ENCODE peak calls at places on chromosomes 13 and 19, in ten cellular contexts. R is left lung; T is AG09309; Z is IMR-90; P is spleen; X is CD8-positive, alpha-beta T cell; B is OCI-LY7; M is HFF-Myc; Y is foreskin fibroblast; Q is fibroblast of mammary gland. E is an unnamed sample.

GRCh38 chr13:112720814-112721197 is 31.0 kb downstream of the ATP11A start:
- DNase-seq in X (no peak), Y (no peak), Z (no peak), Q (no peak), R (no peak), T (no peak), M (no peak), P (peak; percentile 27), B (no peak), E (no peak)

GRCh38 chr13:97978661-97979450 is 25.4 kb downstream of the IPO5 start:
- DNase-seq in Z (peak; percentile 28), T (no peak), R (no peak), X (no peak), Q (peak; percentile 27), Y (peak; percentile 41), B (no peak), P (no peak), M (no peak), E (peak; percentile 69)

GRCh38 chr13:44300895-44301638 is 72.6 kb upstream of the SERP2 start:
- DNase-seq in R (peak; percentile 49), B (no peak), Q (peak; percentile 91), Y (peak; percentile 82), T (no peak), X (no peak), Z (peak; percentile 87), M (peak; percentile 70), P (no peak), E (peak; percentile 90)

GRCh38 chr13:84430441-84430840 is 548.2 kb upstream of the SLITRK1 start:
- DNase-seq in Z (peak; percentile 1), P (no peak), Y (peak; percentile 28), X (no peak), B (no peak), Q (no peak), T (no peak), M (no peak), R (no peak), E (peak; percentile 2)

GRCh38 chr19:940591-941291 is 14.9 kb downstream of the ARID3A start:
- DNase-seq in B (no peak), P (peak; percentile 91), X (peak; percentile 77), Q (peak; percentile 42), R (peak; percentile 73), T (no peak), Z (peak; percentile 57), Y (peak; percentile 74), M (no peak), E (peak; percentile 36)

GRCh38 chr19:33246729-33247440 is 21.2 kb upstream of the SLC7A10 start:
- DNase-seq in Y (no peak), Q (no peak), P (peak; percentile 66), Z (no peak), T (no peak), R (no peak), X (no peak), B (no peak), M (no peak), E (peak; percentile 13)

GRCh38 chr13:94535231-94535630 is 55.7 kb upstream of the DCT start:
- DNase-seq in Z (no peak), Q (no peak), Y (no peak), P (no peak), B (no peak), X (no peak), M (no peak), R (no peak), T (no peak), E (no peak)

GRCh38 chr13:49833402-49833801 is 40.9 kb upstream of the KPNA3 start:
- DNase-seq in B (no peak), M (no peak), Z (no peak), R (no peak), X (no peak), P (no peak), Y (no peak), T (no peak), Q (no peak), E (no peak)

GRCh38 chr13:110017379-110017778 is 231.0 kb upstream of the IRS2 start:
- DNase-seq in M (peak; percentile 95), B (no peak), Y (peak; percentile 94), X (no peak), Z (peak; percentile 95), T (peak; percentile 68), P (no peak), R (no peak), Q (peak; percentile 93), E (peak; percentile 91)

GRCh38 chr19:10718205-10719196 is 622 bp downstream of the DNM2 start:
- DNase-seq in X (peak; percentile 47), B (peak; percentile 63), Q (peak; percentile 26), T (no peak), M (no peak), R (no peak), Y (peak; percentile 75), Z (peak; percentile 28), P (peak; percentile 93), E (peak; percentile 40)

GRCh38 chr13:43425234-43425633 is 361.5 kb downstream of the ENOX1 start:
- DNase-seq in X (no peak), R (no peak), M (no peak), Y (no peak), Z (no peak), P (no peak), Q (no peak), B (no peak), T (no peak), E (no peak)

GRCh38 chr13:100523437-100523836 is 65.2 kb downstream of the GGACT start:
- DNase-seq in Z (no peak), P (no peak), X (no peak), T (no peak), Y (no peak), R (no peak), B (no peak), Q (no peak), M (no peak), E (no peak)

GRCh38 chr13:109256866-109257760 is 529.3 kb downstream of the IRS2 start:
- DNase-seq in Z (peak; percentile 97), B (no peak), P (no peak), X (no peak), T (peak; percentile 96), M (peak; percentile 67), R (no peak), Q (peak; percentile 98), Y (peak; percentile 97), E (peak; percentile 100)

GRCh38 chr13:44350775-44351504 is 22.7 kb upstream of the SERP2 start:
- DNase-seq in P (no peak), Q (no peak), X (no peak), M (no peak), R (no peak), B (no peak), T (no peak), Z (no peak), Y (no peak), E (no peak)

GRCh38 chr13:98486412-98486811 is 90.5 kb downstream of the STK24 start:
- DNase-seq in Y (no peak), T (no peak), B (no peak), P (no peak), M (no peak), X (no peak), Z (no peak), Q (no peak), R (no peak), E (no peak)

GRCh38 chr13:102940143-102940542 is 94.3 kb downstream of the ERCC5 start:
- DNase-seq in M (no peak), P (no peak), X (no peak), Y (no peak), R (no peak), T (no peak), B (peak; percentile 16), Q (no peak), Z (no peak), E (no peak)
- TF ChIP-seq CTCF in M (peak; percentile 29), P (no peak), X (no peak), Y (no peak), R (no peak), T (no peak), B (peak; percentile 44), Q (peak; percentile 7), Z (no peak), E (no peak)

GRCh38 chr19:45881082-45881908 is 4.6 kb downstream of the IRF2BP1 start:
- DNase-seq in M (no peak), Z (no peak), B (no peak), Q (no peak), Y (no peak), R (no peak), X (no peak), P (no peak), T (no peak), E (no peak)
- H3K4me3 ChIP-seq in M (no peak overlapping the region), Z (no peak overlapping the region), B (no peak overlapping the region), Q (no peak overlapping the region), Y (no peak overlapping the region), R (no peak overlapping the region), X (no peak overlapping the region), P (no peak overlapping the region), T (no peak overlapping the region), E (no peak overlapping the region)

GRCh38 chr19:40776966-40777794 is 867 bp upstream of the RAB4B start:
- DNase-seq in Y (peak; percentile 92), R (peak; percentile 92), T (peak; percentile 78), Z (peak; percentile 91), Q (peak; percentile 89), B (peak; percentile 98), P (peak; percentile 95), X (peak; percentile 93), M (peak; percentile 92), E (peak; percentile 94)
- TF ChIP-seq CTCF in Y (no peak), R (peak; percentile 29), T (no peak), Z (no peak), Q (no peak), B (no peak), P (no peak), X (no peak), M (no peak), E (no peak)

DNA sequence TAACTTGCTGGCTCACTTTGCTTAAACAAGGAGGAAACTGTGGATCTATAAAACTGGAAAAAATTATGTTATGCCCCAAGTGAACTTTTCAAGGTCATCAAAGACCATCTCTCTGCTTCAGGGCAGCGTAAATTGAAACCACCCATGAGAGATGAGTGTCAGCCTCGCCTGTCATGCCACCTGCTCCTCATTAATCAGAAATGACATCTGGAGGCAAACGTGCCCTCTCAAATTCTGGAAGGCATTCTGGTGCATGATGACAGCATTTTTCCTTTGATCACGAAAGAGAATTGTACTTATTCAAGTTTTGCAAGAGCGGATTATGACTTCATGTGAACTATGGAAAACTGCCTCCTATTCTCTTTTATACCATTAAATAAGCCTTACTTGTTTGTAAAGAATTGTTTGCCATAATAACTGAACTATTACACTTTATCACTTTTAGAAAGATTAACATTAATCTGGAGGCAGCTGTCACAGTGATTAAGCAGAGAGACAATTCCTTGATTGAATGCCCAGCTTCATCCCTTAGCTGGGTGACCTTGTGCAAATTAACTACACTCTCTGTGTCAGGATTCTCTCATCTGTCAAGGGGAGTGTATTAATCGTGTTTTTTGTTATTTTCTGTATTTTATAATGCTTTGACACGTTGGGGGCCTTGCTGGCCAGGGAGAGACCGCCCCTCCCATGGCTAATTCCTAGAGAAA is 17.0 kb upstream of the SACS start:
- DNase-seq in R (no peak), M (no peak), T (no peak), X (no peak), Z (no peak), Y (peak; percentile 40), Q (no peak), B (no peak), P (no peak), E (no peak)
- H3K4me3 ChIP-seq in R (no peak overlapping the region), M (no peak overlapping the region), T (no peak overlapping the region), X (no peak overlapping the region), Z (no peak overlapping the region), Y (no peak overlapping the region), Q (no peak overlapping the region), B (no peak overlapping the region), P (no peak overlapping the region), E (no peak overlapping the region)